ENCODE peak calls at places on chromosomes 11 and 22, in eight cellular contexts. R is A549, Y is NB4, E is HCT116, N is H1, T is K562, M is HepG2, C is GM12878. P is an unnamed sample.

GRCh38 chr11:61814242-61814957 is 2.4 kb downstream of the FADS1 start:
- DNase-seq in M (peak), R (peak), C (no peak), E (peak), N (no peak), Y (peak), T (peak), P (no peak)

GRCh38 chr11:1168721-1169161 is 11.0 kb downstream of the MUC5AC start:
- DNase-seq in T (no peak), M (no peak), Y (no peak), N (no peak), R (no peak), E (no peak), C (no peak), P (no peak)

GRCh38 chr22:26589845-26590524 is at the start of gene TPST2:
- DNase-seq in C (no peak), Y (peak), N (peak), E (peak), T (peak), M (peak), R (peak), P (peak)

GRCh38 chr22:29203883-29204282 is 1.8 kb upstream of the EMID1 start:
- DNase-seq in T (no peak), M (no peak), R (no peak), N (no peak), E (no peak), C (no peak), Y (peak), P (no peak)

GRCh38 chr22:40758390-40758789 is 60.8 kb downstream of the SLC25A17 start:
- DNase-seq in C (no peak), R (no peak), N (no peak), T (no peak), M (no peak), E (no peak), Y (no peak), P (no peak)

GRCh38 chr11:132646890-132647289 is 885.4 kb downstream of the OPCML start:
- DNase-seq in T (no peak), C (no peak), E (no peak), Y (no peak), M (no peak), R (no peak), N (no peak), P (no peak)

GRCh38 chr22:39097098-39098020 is at the start of gene APOBEC3H:
- DNase-seq in E (peak), M (no peak), Y (peak), C (no peak), T (peak), R (no peak), N (no peak), P (no peak)

GRCh38 chr11:130915556-130916237 is 582 bp downstream of the SNX19 start:
- DNase-seq in T (no peak), M (no peak), Y (peak), E (no peak), N (no peak), R (no peak), C (no peak), P (no peak)

GRCh38 chr22:29765905-29766631 is 739 bp downstream of the ZMAT5 start:
- DNase-seq in C (no peak), N (no peak), T (peak), M (peak), R (no peak), E (no peak), Y (no peak), P (no peak)

GRCh38 chr11:128207861-128208321 is 379.5 kb downstream of the ETS1 start:
- DNase-seq in C (no peak), Y (no peak), R (peak), M (no peak), E (peak), N (no peak), T (no peak), P (peak)

GRCh38 chr11:10886652-10887250 is 28.9 kb upstream of the ZBED5 start:
- DNase-seq in M (no peak), C (no peak), T (no peak), N (no peak), Y (no peak), E (no peak), R (no peak), P (no peak)
- TF ChIP-seq MAX in M (no peak), C (no peak), T (no peak), N (no peak), Y (no peak), E (no peak), R (no peak), P (no peak)

GRCh38 chr22:35627267-35628041 is 10.3 kb upstream of the MB start:
- DNase-seq in Y (peak), R (peak), N (peak), T (peak), C (no peak), M (peak), E (peak), P (peak)
- TF ChIP-seq POLR2A in Y (no peak), R (no peak), N (no peak), T (no peak), C (no peak), M (no peak), E (peak), P (peak)

GRCh38 chr11:122319842-122320555 is 204.0 kb upstream of the BLID start:
- DNase-seq in R (no peak), Y (peak), T (no peak), C (no peak), N (no peak), M (no peak), E (no peak), P (no peak)
- H3K4me3 ChIP-seq in R (no peak), Y (no peak), T (no peak), C (no peak), N (no peak), M (no peak), E (no peak), P (no peak)

GRCh38 chr11:81993755-81994154 is 739.9 kb downstream of the FAM181B start:
- DNase-seq in E (no peak), T (no peak), R (no peak), N (no peak), Y (no peak), C (no peak), M (no peak), P (no peak)

GRCh38 chr11:81987829-81988472 is 745.7 kb downstream of the FAM181B start:
- DNase-seq in R (no peak), N (no peak), M (no peak), Y (no peak), T (no peak), C (peak), E (no peak), P (no peak)

GRCh38 chr11:81990659-81991443 is 742.8 kb downstream of the FAM181B start:
- DNase-seq in R (no peak), Y (no peak), T (no peak), M (no peak), E (no peak), C (no peak), N (no peak), P (no peak)

GRCh38 chr11:81986556-81987161 is 747.0 kb downstream of the FAM181B start:
- DNase-seq in Y (no peak), M (no peak), T (no peak), R (no peak), N (no peak), E (no peak), C (no peak), P (no peak)

GRCh38 chr11:81989093-81989492 is 744.6 kb downstream of the FAM181B start:
- DNase-seq in N (no peak), Y (no peak), E (no peak), C (no peak), M (no peak), R (no peak), T (no peak), P (no peak)
- TF ChIP-seq MAX in N (no peak), Y (no peak), E (no peak), C (no peak), M (no peak), R (no peak), T (no peak), P (no peak)

DNA sequence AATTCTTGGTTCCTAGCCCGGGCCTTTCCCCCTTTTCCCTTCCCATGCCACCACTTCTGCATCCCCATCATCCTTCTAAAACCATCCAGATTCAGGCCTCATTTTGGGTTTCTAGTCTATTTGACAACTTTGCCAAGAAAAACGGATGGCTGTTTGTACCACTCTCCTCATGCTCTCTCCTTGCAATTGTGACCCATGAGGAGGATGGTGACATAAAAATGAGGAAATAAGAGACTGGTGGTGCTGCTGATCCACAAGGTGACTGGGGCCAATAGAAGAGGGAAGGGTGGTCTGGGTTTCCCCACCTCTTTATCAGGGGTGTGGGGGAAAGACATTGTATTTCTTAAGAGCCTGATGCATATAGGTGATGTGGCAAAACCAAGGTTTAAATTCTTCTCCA is 1.0 kb downstream of the MS4A4A start:
- DNase-seq in E (no peak), M (no peak), Y (no peak), N (no peak), T (no peak), R (no peak), C (no peak), P (no peak)
- TF ChIP-seq POLR2A in E (no peak), M (no peak), Y (no peak), N (no peak), T (no peak), R (no peak), C (no peak), P (no peak)

GRCh38 chr11:121455115-121455514 is 2.3 kb upstream of the SORL1-AS1 start:
- DNase-seq in Y (no peak), M (no peak), N (no peak), C (no peak), E (no peak), R (no peak), T (no peak), P (no peak)
- H3K4me3 ChIP-seq in Y (no peak), M (peak), N (no peak), C (peak), E (no peak), R (no peak), T (no peak), P (no peak)

DNA sequence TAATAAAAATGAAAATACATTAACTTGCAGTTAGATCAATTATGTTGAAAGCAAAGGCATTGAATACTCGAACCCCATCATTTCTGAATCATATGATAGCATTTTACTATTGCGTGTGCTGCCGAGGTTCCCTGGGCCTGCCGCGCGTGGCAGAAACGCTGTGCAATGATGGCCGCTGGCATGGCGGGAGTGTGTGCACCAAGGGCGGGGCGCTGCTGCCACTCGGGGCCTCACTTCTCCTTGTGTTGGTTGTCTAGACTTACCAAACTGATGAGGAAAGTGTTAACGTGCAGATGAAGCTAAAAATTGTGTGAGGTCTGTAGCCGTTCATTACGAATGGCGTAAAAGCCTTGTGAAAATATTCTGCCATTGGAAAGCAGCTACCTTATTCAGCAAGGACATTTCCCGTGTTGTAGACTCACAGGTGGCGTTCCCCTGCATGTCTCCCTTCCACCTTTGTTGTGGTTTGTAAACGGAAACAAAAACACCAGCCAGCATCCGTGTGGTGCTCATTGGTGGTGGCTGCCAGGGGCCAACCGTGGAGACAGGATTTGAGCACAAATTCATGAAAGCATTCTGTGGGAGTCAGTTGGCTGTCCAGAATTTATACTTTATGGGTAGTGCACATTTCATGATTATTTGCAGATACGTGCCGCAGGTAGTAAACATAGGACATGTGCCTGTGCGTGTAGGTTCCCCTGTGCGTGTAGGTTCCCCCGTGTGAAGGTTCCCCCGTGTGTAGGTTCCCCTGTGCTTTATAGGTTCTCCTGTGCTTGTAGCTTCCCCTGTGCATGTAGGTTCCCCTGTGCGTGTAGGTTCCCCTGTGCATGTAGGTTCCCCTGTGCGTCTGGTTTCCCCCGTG is 5.9 kb upstream of the GRAMD4 start:
- DNase-seq in Y (no peak), R (no peak), M (no peak), E (no peak), C (peak), N (no peak), T (no peak), P (no peak)
- TF ChIP-seq MAX in Y (no peak), R (no peak), M (no peak), E (no peak), C (no peak), N (no peak), T (no peak), P (no peak)

GRCh38 chr11:105022998-105023397 is at the start of gene CASP5:
- DNase-seq in R (no peak), Y (no peak), N (no peak), C (no peak), E (no peak), M (no peak), T (no peak), P (no peak)
- TF ChIP-seq POLR2A in R (no peak), Y (no peak), N (no peak), C (no peak), E (no peak), M (no peak), T (no peak), P (no peak)

GRCh38 chr11:88338223-88338661 is 706 bp upstream of the CTSC start:
- DNase-seq in R (peak), T (peak), E (no peak), Y (peak), C (no peak), N (no peak), M (peak), P (peak)

GRCh38 chr11:88330826-88331428 is 6.6 kb downstream of the CTSC start:
- DNase-seq in M (no peak), Y (no peak), E (no peak), T (no peak), C (no peak), R (no peak), N (no peak), P (no peak)

GRCh38 chr11:88332851-88333250 is 4.7 kb downstream of the CTSC start:
- DNase-seq in C (no peak), T (no peak), E (no peak), Y (no peak), R (no peak), M (no peak), N (no peak), P (no peak)

GRCh38 chr11:88337342-88338222 is at the start of gene CTSC:
- DNase-seq in E (peak), R (peak), N (peak), T (peak), Y (peak), C (no peak), M (peak), P (peak)

GRCh38 chr11:88335284-88335683 is 2.3 kb downstream of the CTSC start:
- DNase-seq in Y (peak), C (no peak), N (no peak), T (peak), M (peak), R (no peak), E (no peak), P (no peak)
- H3K4me3 ChIP-seq in Y (peak), C (peak), N (peak), T (peak), M (no peak), R (no peak), E (no peak), P (peak)

DNA sequence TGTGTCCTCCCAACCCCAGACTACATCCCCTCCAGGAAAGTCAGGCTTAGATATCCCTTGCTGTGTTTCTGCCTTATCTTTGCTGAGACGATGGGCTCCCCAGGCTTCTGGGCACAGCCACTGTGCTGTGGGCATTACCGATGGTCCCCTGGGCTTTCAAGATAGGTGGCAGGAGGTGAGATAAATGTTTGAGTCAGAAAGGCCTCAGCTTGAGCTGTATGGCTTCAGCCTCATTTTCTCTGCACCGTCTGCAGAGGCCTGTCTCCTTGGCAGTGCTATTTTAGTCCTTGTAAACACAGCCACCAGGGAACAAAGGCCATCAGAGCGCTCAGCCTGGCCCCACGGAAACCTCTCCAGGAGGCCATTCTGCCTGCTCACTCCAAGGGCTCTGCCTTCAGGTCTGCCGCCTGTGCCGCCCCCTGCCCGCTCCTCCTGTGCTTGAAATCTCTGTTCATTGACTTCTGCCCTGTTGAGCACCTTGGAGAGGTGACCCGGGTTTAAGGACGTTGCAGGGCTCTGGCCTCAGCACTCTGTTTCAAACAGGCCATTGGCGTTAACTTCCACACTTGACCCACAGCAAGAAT is 1424.9 kb downstream of the TBC1D22A start:
- DNase-seq in E (no peak), T (no peak), M (no peak), N (no peak), C (no peak), Y (no peak), R (no peak), P (no peak)
- TF ChIP-seq MAX in E (no peak), T (no peak), M (no peak), N (no peak), C (no peak), Y (no peak), R (no peak), P (no peak)